ENCODE peak calls at places on chromosomes 12 and 14, in ten cellular contexts. One of them, this sample, is unnamed.

GRCh38 chr12:25581067-25581466 is 28.0 kb upstream of the LMNTD1 start:
- ATAC-seq in Panc1: no peak
- ATAC-seq in activated CD4-positive, CD25-positive, alpha-beta regulatory T cell treated with anti-CD3 and anti-CD28 coated beads, Interleukin-2, amount 50 U/mL, for 24 hours: no peak
- ATAC-seq in right lobe of liver: no peak
- ATAC-seq in activated CD8-positive, alpha-beta T cell treated with anti-CD3 and anti-CD28 coated beads, Interleukin-2, amount 10 ng/mL, durations not matched to agents 7 days and 5 days: no peak
- ATAC-seq in SK-N-SH treated with all-trans-retinoic acid at 6 μM for 48 hours: no peak
- ATAC-seq in IMR-90: no peak
- ATAC-seq in upper lobe of right lung: no peak
- ATAC-seq in T-cell: no peak
- ATAC-seq in heart left ventricle: no peak
- ATAC-seq in this sample: no peak

GRCh38 chr12:50072198-50072907 is 12.8 kb upstream of the SMARCD1 start:
- ATAC-seq in Panc1: no peak
- ATAC-seq in activated CD4-positive, CD25-positive, alpha-beta regulatory T cell treated with anti-CD3 and anti-CD28 coated beads, Interleukin-2, amount 50 U/mL, for 24 hours: no peak
- ATAC-seq in right lobe of liver: no peak
- ATAC-seq in activated CD8-positive, alpha-beta T cell treated with anti-CD3 and anti-CD28 coated beads, Interleukin-2, amount 10 ng/mL, durations not matched to agents 7 days and 5 days: no peak
- ATAC-seq in SK-N-SH treated with all-trans-retinoic acid at 6 μM for 48 hours: no peak
- ATAC-seq in IMR-90: no peak
- ATAC-seq in upper lobe of right lung: no peak
- ATAC-seq in T-cell: no peak
- ATAC-seq in heart left ventricle: no peak
- ATAC-seq in this sample: no peak

GRCh38 chr12:95124106-95124505 is 50.7 kb upstream of the NR2C1 start:
- ATAC-seq in Panc1: no peak
- ATAC-seq in activated CD4-positive, CD25-positive, alpha-beta regulatory T cell treated with anti-CD3 and anti-CD28 coated beads, Interleukin-2, amount 50 U/mL, for 24 hours: no peak
- ATAC-seq in right lobe of liver: no peak
- ATAC-seq in activated CD8-positive, alpha-beta T cell treated with anti-CD3 and anti-CD28 coated beads, Interleukin-2, amount 10 ng/mL, durations not matched to agents 7 days and 5 days: no peak
- ATAC-seq in SK-N-SH treated with all-trans-retinoic acid at 6 μM for 48 hours: no peak
- ATAC-seq in IMR-90: no peak
- ATAC-seq in upper lobe of right lung: peak; percentile 95
- ATAC-seq in T-cell: no peak
- ATAC-seq in heart left ventricle: no peak
- ATAC-seq in this sample: no peak

GRCh38 chr12:48973531-48973930 is 2.0 kb upstream of the WNT10B start:
- ATAC-seq in Panc1: no peak
- ATAC-seq in activated CD4-positive, CD25-positive, alpha-beta regulatory T cell treated with anti-CD3 and anti-CD28 coated beads, Interleukin-2, amount 50 U/mL, for 24 hours: no peak
- ATAC-seq in right lobe of liver: peak; percentile 54
- ATAC-seq in activated CD8-positive, alpha-beta T cell treated with anti-CD3 and anti-CD28 coated beads, Interleukin-2, amount 10 ng/mL, durations not matched to agents 7 days and 5 days: no peak
- ATAC-seq in SK-N-SH treated with all-trans-retinoic acid at 6 μM for 48 hours: no peak
- ATAC-seq in IMR-90: no peak
- ATAC-seq in upper lobe of right lung: peak; percentile 50
- ATAC-seq in T-cell: no peak
- ATAC-seq in heart left ventricle: peak; percentile 71
- ATAC-seq in this sample: no peak

GRCh38 chr12:24462946-24463345 is 486.0 kb downstream of the BCAT1 start:
- ATAC-seq in Panc1: no peak
- ATAC-seq in activated CD4-positive, CD25-positive, alpha-beta regulatory T cell treated with anti-CD3 and anti-CD28 coated beads, Interleukin-2, amount 50 U/mL, for 24 hours: no peak
- ATAC-seq in right lobe of liver: no peak
- ATAC-seq in activated CD8-positive, alpha-beta T cell treated with anti-CD3 and anti-CD28 coated beads, Interleukin-2, amount 10 ng/mL, durations not matched to agents 7 days and 5 days: no peak
- ATAC-seq in SK-N-SH treated with all-trans-retinoic acid at 6 μM for 48 hours: no peak
- ATAC-seq in IMR-90: no peak
- ATAC-seq in upper lobe of right lung: no peak
- ATAC-seq in T-cell: no peak
- ATAC-seq in heart left ventricle: no peak
- ATAC-seq in this sample: no peak

GRCh38 chr12:50725011-50725899 is 38.6 kb upstream of the ATF1 start:
- ATAC-seq in Panc1: no peak
- ATAC-seq in activated CD4-positive, CD25-positive, alpha-beta regulatory T cell treated with anti-CD3 and anti-CD28 coated beads, Interleukin-2, amount 50 U/mL, for 24 hours: no peak
- ATAC-seq in right lobe of liver: peak; percentile 77
- ATAC-seq in activated CD8-positive, alpha-beta T cell treated with anti-CD3 and anti-CD28 coated beads, Interleukin-2, amount 10 ng/mL, durations not matched to agents 7 days and 5 days: no peak
- ATAC-seq in SK-N-SH treated with all-trans-retinoic acid at 6 μM for 48 hours: no peak
- ATAC-seq in IMR-90: no peak
- ATAC-seq in upper lobe of right lung: no peak
- ATAC-seq in T-cell: no peak
- ATAC-seq in heart left ventricle: no peak
- ATAC-seq in this sample: no peak

GRCh38 chr14:77746064-77746463 is 14.9 kb downstream of the SNW1 start:
- ATAC-seq in Panc1: no peak
- ATAC-seq in activated CD4-positive, CD25-positive, alpha-beta regulatory T cell treated with anti-CD3 and anti-CD28 coated beads, Interleukin-2, amount 50 U/mL, for 24 hours: no peak
- ATAC-seq in right lobe of liver: no peak
- ATAC-seq in activated CD8-positive, alpha-beta T cell treated with anti-CD3 and anti-CD28 coated beads, Interleukin-2, amount 10 ng/mL, durations not matched to agents 7 days and 5 days: no peak
- ATAC-seq in SK-N-SH treated with all-trans-retinoic acid at 6 μM for 48 hours: no peak
- ATAC-seq in IMR-90: no peak
- ATAC-seq in upper lobe of right lung: no peak
- ATAC-seq in T-cell: no peak
- ATAC-seq in heart left ventricle: no peak
- ATAC-seq in this sample: no peak

GRCh38 chr14:55954108-55954507 is 164.1 kb upstream of the PELI2 start:
- ATAC-seq in Panc1: no peak
- ATAC-seq in activated CD4-positive, CD25-positive, alpha-beta regulatory T cell treated with anti-CD3 and anti-CD28 coated beads, Interleukin-2, amount 50 U/mL, for 24 hours: no peak
- ATAC-seq in right lobe of liver: no peak
- ATAC-seq in activated CD8-positive, alpha-beta T cell treated with anti-CD3 and anti-CD28 coated beads, Interleukin-2, amount 10 ng/mL, durations not matched to agents 7 days and 5 days: no peak
- ATAC-seq in SK-N-SH treated with all-trans-retinoic acid at 6 μM for 48 hours: no peak
- ATAC-seq in IMR-90: no peak
- ATAC-seq in upper lobe of right lung: no peak
- ATAC-seq in T-cell: no peak
- ATAC-seq in heart left ventricle: no peak
- ATAC-seq in this sample: no peak

GRCh38 chr14:98462908-98463307 is 809.1 kb downstream of the BCL11B start:
- ATAC-seq in Panc1: no peak
- ATAC-seq in activated CD4-positive, CD25-positive, alpha-beta regulatory T cell treated with anti-CD3 and anti-CD28 coated beads, Interleukin-2, amount 50 U/mL, for 24 hours: no peak
- ATAC-seq in right lobe of liver: no peak
- ATAC-seq in activated CD8-positive, alpha-beta T cell treated with anti-CD3 and anti-CD28 coated beads, Interleukin-2, amount 10 ng/mL, durations not matched to agents 7 days and 5 days: no peak
- ATAC-seq in SK-N-SH treated with all-trans-retinoic acid at 6 μM for 48 hours: no peak
- ATAC-seq in IMR-90: no peak
- ATAC-seq in upper lobe of right lung: no peak
- ATAC-seq in T-cell: no peak
- ATAC-seq in heart left ventricle: no peak
- ATAC-seq in this sample: no peak

GRCh38 chr14:65170318-65170717 is 68.0 kb upstream of the MAX start:
- ATAC-seq in Panc1: peak; percentile 40
- ATAC-seq in activated CD4-positive, CD25-positive, alpha-beta regulatory T cell treated with anti-CD3 and anti-CD28 coated beads, Interleukin-2, amount 50 U/mL, for 24 hours: no peak
- ATAC-seq in right lobe of liver: no peak
- ATAC-seq in activated CD8-positive, alpha-beta T cell treated with anti-CD3 and anti-CD28 coated beads, Interleukin-2, amount 10 ng/mL, durations not matched to agents 7 days and 5 days: no peak
- ATAC-seq in SK-N-SH treated with all-trans-retinoic acid at 6 μM for 48 hours: peak; percentile 41
- ATAC-seq in IMR-90: no peak
- ATAC-seq in upper lobe of right lung: no peak
- ATAC-seq in T-cell: no peak
- ATAC-seq in heart left ventricle: no peak
- ATAC-seq in this sample: no peak

GRCh38 chr12:81797100-81797499 is 38.0 kb upstream of the PPFIA2 start:
- ATAC-seq in Panc1: no peak
- ATAC-seq in activated CD4-positive, CD25-positive, alpha-beta regulatory T cell treated with anti-CD3 and anti-CD28 coated beads, Interleukin-2, amount 50 U/mL, for 24 hours: no peak
- ATAC-seq in right lobe of liver: no peak
- ATAC-seq in activated CD8-positive, alpha-beta T cell treated with anti-CD3 and anti-CD28 coated beads, Interleukin-2, amount 10 ng/mL, durations not matched to agents 7 days and 5 days: no peak
- ATAC-seq in SK-N-SH treated with all-trans-retinoic acid at 6 μM for 48 hours: peak; percentile 76
- ATAC-seq in IMR-90: no peak
- ATAC-seq in upper lobe of right lung: no peak
- ATAC-seq in T-cell: no peak
- ATAC-seq in heart left ventricle: no peak
- ATAC-seq in this sample: no peak

GRCh38 chr12:49810159-49810459 is 18.1 kb downstream of the NCKAP5L start:
- ATAC-seq in Panc1: no peak
- ATAC-seq in activated CD4-positive, CD25-positive, alpha-beta regulatory T cell treated with anti-CD3 and anti-CD28 coated beads, Interleukin-2, amount 50 U/mL, for 24 hours: no peak
- ATAC-seq in right lobe of liver: no peak
- ATAC-seq in activated CD8-positive, alpha-beta T cell treated with anti-CD3 and anti-CD28 coated beads, Interleukin-2, amount 10 ng/mL, durations not matched to agents 7 days and 5 days: no peak
- ATAC-seq in SK-N-SH treated with all-trans-retinoic acid at 6 μM for 48 hours: no peak
- ATAC-seq in IMR-90: no peak
- ATAC-seq in upper lobe of right lung: no peak
- ATAC-seq in T-cell: no peak
- ATAC-seq in heart left ventricle: peak; percentile 6
- ATAC-seq in this sample: no peak

GRCh38 chr12:10409387-10409786 is at the start of gene KLRC4:
- ATAC-seq in Panc1: peak; percentile 77
- ATAC-seq in activated CD4-positive, CD25-positive, alpha-beta regulatory T cell treated with anti-CD3 and anti-CD28 coated beads, Interleukin-2, amount 50 U/mL, for 24 hours: no peak
- ATAC-seq in right lobe of liver: peak; percentile 11
- ATAC-seq in activated CD8-positive, alpha-beta T cell treated with anti-CD3 and anti-CD28 coated beads, Interleukin-2, amount 10 ng/mL, durations not matched to agents 7 days and 5 days: peak; percentile 63
- ATAC-seq in SK-N-SH treated with all-trans-retinoic acid at 6 μM for 48 hours: no peak
- ATAC-seq in IMR-90: peak; percentile 53
- ATAC-seq in upper lobe of right lung: no peak
- ATAC-seq in T-cell: peak; percentile 77
- ATAC-seq in heart left ventricle: no peak
- ATAC-seq in this sample: no peak

GRCh38 chr12:106801830-106802561 is 27.5 kb downstream of the RIC8B start:
- ATAC-seq in Panc1: no peak
- ATAC-seq in activated CD4-positive, CD25-positive, alpha-beta regulatory T cell treated with anti-CD3 and anti-CD28 coated beads, Interleukin-2, amount 50 U/mL, for 24 hours: no peak
- ATAC-seq in right lobe of liver: no peak
- ATAC-seq in activated CD8-positive, alpha-beta T cell treated with anti-CD3 and anti-CD28 coated beads, Interleukin-2, amount 10 ng/mL, durations not matched to agents 7 days and 5 days: no peak
- ATAC-seq in SK-N-SH treated with all-trans-retinoic acid at 6 μM for 48 hours: no peak
- ATAC-seq in IMR-90: no peak
- ATAC-seq in upper lobe of right lung: no peak
- ATAC-seq in T-cell: no peak
- ATAC-seq in heart left ventricle: peak; percentile 87
- ATAC-seq in this sample: no peak

GRCh38 chr14:93019970-93020369 is 95.8 kb downstream of the ITPK1 start:
- ATAC-seq in Panc1: no peak
- ATAC-seq in activated CD4-positive, CD25-positive, alpha-beta regulatory T cell treated with anti-CD3 and anti-CD28 coated beads, Interleukin-2, amount 50 U/mL, for 24 hours: no peak
- ATAC-seq in right lobe of liver: no peak
- ATAC-seq in activated CD8-positive, alpha-beta T cell treated with anti-CD3 and anti-CD28 coated beads, Interleukin-2, amount 10 ng/mL, durations not matched to agents 7 days and 5 days: no peak
- ATAC-seq in SK-N-SH treated with all-trans-retinoic acid at 6 μM for 48 hours: no peak
- ATAC-seq in IMR-90: no peak
- ATAC-seq in upper lobe of right lung: no peak
- ATAC-seq in T-cell: no peak
- ATAC-seq in heart left ventricle: no peak
- ATAC-seq in this sample: no peak